ENCODE peak calls at places on chromosome 20, in seven cellular contexts. One of them, this sample, is unnamed.

GRCh38 chr20:32368930-32369329 is 10.8 kb downstream of the ASXL1 start:
- DNase-seq in heart left ventricle: no peak
- DNase-seq in heart right ventricle: no peak
- DNase-seq in colonic mucosa: no peak
- DNase-seq in SJSA1: peak; percentile 55
- DNase-seq in left ventricle myocardium inferior: no peak
- DNase-seq in CD4-positive, alpha-beta memory T cell: no peak
- DNase-seq in this sample: no peak

GRCh38 chr20:22918286-22918983 is 116.7 kb upstream of the SSTR4 start:
- DNase-seq in CD4-positive, alpha-beta memory T cell: no peak
- DNase-seq in colonic mucosa: no peak
- DNase-seq in heart left ventricle: no peak
- DNase-seq in heart right ventricle: no peak
- DNase-seq in SJSA1: no peak
- DNase-seq in left ventricle myocardium inferior: no peak
- DNase-seq in this sample: no peak

GRCh38 chr20:62824476-62825287 is 7.8 kb downstream of the COL9A3 start:
- DNase-seq in CD4-positive, alpha-beta memory T cell: peak; percentile 54
- DNase-seq in colonic mucosa: peak; percentile 76
- DNase-seq in heart right ventricle: no peak
- DNase-seq in SJSA1: no peak
- DNase-seq in left ventricle myocardium inferior: no peak
- DNase-seq in heart left ventricle: no peak
- DNase-seq in this sample: peak; percentile 73

GRCh38 chr20:59082981-59083380 is 40.4 kb upstream of the PRELID3B start:
- DNase-seq in SJSA1: no peak
- DNase-seq in heart left ventricle: no peak
- DNase-seq in heart right ventricle: no peak
- DNase-seq in colonic mucosa: no peak
- DNase-seq in left ventricle myocardium inferior: no peak
- DNase-seq in CD4-positive, alpha-beta memory T cell: no peak
- DNase-seq in this sample: no peak

GRCh38 chr20:59737816-59738215 is 133.5 kb downstream of the PHACTR3 start:
- DNase-seq in left ventricle myocardium inferior: no peak
- DNase-seq in heart left ventricle: no peak
- DNase-seq in SJSA1: no peak
- DNase-seq in heart right ventricle: no peak
- DNase-seq in colonic mucosa: no peak
- DNase-seq in CD4-positive, alpha-beta memory T cell: no peak
- DNase-seq in this sample: no peak

GRCh38 chr20:57013741-57014140 is 252.7 kb downstream of the BMP7 start:
- DNase-seq in left ventricle myocardium inferior: no peak
- DNase-seq in CD4-positive, alpha-beta memory T cell: no peak
- DNase-seq in heart right ventricle: no peak
- DNase-seq in SJSA1: no peak
- DNase-seq in colonic mucosa: no peak
- DNase-seq in heart left ventricle: no peak
- DNase-seq in this sample: peak; percentile 22

GRCh38 chr20:12453711-12454110 is 536.0 kb downstream of the BTBD3 start:
- DNase-seq in heart right ventricle: no peak
- DNase-seq in SJSA1: no peak
- DNase-seq in heart left ventricle: no peak
- DNase-seq in left ventricle myocardium inferior: no peak
- DNase-seq in colonic mucosa: no peak
- DNase-seq in CD4-positive, alpha-beta memory T cell: no peak
- DNase-seq in this sample: no peak

GRCh38 chr20:13220194-13220856 is 749 bp upstream of the ISM1 start:
- DNase-seq in colonic mucosa: no peak
- DNase-seq in CD4-positive, alpha-beta memory T cell: peak; percentile 28
- DNase-seq in left ventricle myocardium inferior: peak; percentile 45
- DNase-seq in heart left ventricle: peak; percentile 70
- DNase-seq in heart right ventricle: peak; percentile 53
- DNase-seq in SJSA1: no peak
- DNase-seq in this sample: peak; percentile 28

GRCh38 chr20:34512955-34513419 is 3.2 kb upstream of the DYNLRB1 start:
- DNase-seq in heart left ventricle: no peak
- DNase-seq in SJSA1: no peak
- DNase-seq in heart right ventricle: no peak
- DNase-seq in left ventricle myocardium inferior: no peak
- DNase-seq in colonic mucosa: no peak
- DNase-seq in CD4-positive, alpha-beta memory T cell: peak; percentile 23
- DNase-seq in this sample: no peak

GRCh38 chr20:44407402-44408184 is 52.1 kb downstream of the HNF4A start:
- DNase-seq in CD4-positive, alpha-beta memory T cell: no peak
- DNase-seq in heart left ventricle: peak; percentile 32
- DNase-seq in heart right ventricle: no peak
- DNase-seq in colonic mucosa: peak; percentile 94
- DNase-seq in left ventricle myocardium inferior: no peak
- DNase-seq in SJSA1: peak; percentile 22
- DNase-seq in this sample: no peak

GRCh38 chr20:55253765-55254164 is 751.6 kb downstream of the CBLN4 start:
- DNase-seq in heart left ventricle: no peak
- DNase-seq in SJSA1: no peak
- DNase-seq in CD4-positive, alpha-beta memory T cell: no peak
- DNase-seq in colonic mucosa: no peak
- DNase-seq in heart right ventricle: peak; percentile 13
- DNase-seq in left ventricle myocardium inferior: no peak
- DNase-seq in this sample: no peak

GRCh38 chr20:35344354-35344837 is 52.2 kb upstream of the FAM83C start:
- DNase-seq in SJSA1: no peak
- DNase-seq in heart right ventricle: peak; percentile 16
- DNase-seq in heart left ventricle: peak; percentile 71
- DNase-seq in CD4-positive, alpha-beta memory T cell: no peak
- DNase-seq in colonic mucosa: peak; percentile 69
- DNase-seq in left ventricle myocardium inferior: peak; percentile 60
- DNase-seq in this sample: no peak

GRCh38 chr20:6994452-6994851 is 227.0 kb downstream of the BMP2 start:
- DNase-seq in left ventricle myocardium inferior: no peak
- DNase-seq in CD4-positive, alpha-beta memory T cell: no peak
- DNase-seq in colonic mucosa: no peak
- DNase-seq in heart right ventricle: no peak
- DNase-seq in SJSA1: no peak
- DNase-seq in heart left ventricle: no peak
- DNase-seq in this sample: no peak

GRCh38 chr20:61852268-61853072 is 213.2 kb downstream of the TAF4 start:
- DNase-seq in heart left ventricle: no peak
- DNase-seq in CD4-positive, alpha-beta memory T cell: no peak
- DNase-seq in colonic mucosa: no peak
- DNase-seq in left ventricle myocardium inferior: no peak
- DNase-seq in heart right ventricle: no peak
- DNase-seq in SJSA1: no peak
- DNase-seq in this sample: no peak

GRCh38 chr20:17161661-17162410 is 65.0 kb upstream of the PCSK2 start:
- DNase-seq in heart left ventricle: no peak
- DNase-seq in left ventricle myocardium inferior: no peak
- DNase-seq in CD4-positive, alpha-beta memory T cell: no peak
- DNase-seq in colonic mucosa: no peak
- DNase-seq in heart right ventricle: no peak
- DNase-seq in SJSA1: no peak
- DNase-seq in this sample: peak; percentile 85

GRCh38 chr20:31363295-31363694 is 5.1 kb upstream of the DEFB118 start:
- DNase-seq in heart right ventricle: no peak
- DNase-seq in SJSA1: no peak
- DNase-seq in heart left ventricle: no peak
- DNase-seq in left ventricle myocardium inferior: no peak
- DNase-seq in CD4-positive, alpha-beta memory T cell: no peak
- DNase-seq in colonic mucosa: no peak
- DNase-seq in this sample: no peak
- H3K9me3 ChIP-seq in heart right ventricle: peaks cover 6% of the 10 kb centered on the region
- H3K9me3 ChIP-seq in SJSA1: no peaks in the 10 kb centered on the region
- H3K9me3 ChIP-seq in heart left ventricle: no peaks in the 10 kb centered on the region
- H3K9me3 ChIP-seq in left ventricle myocardium inferior: peaks cover 14% of the 10 kb centered on the region
- H3K9me3 ChIP-seq in CD4-positive, alpha-beta memory T cell: no peaks in the 10 kb centered on the region
- H3K9me3 ChIP-seq in colonic mucosa: no peaks in the 10 kb centered on the region
- H3K9me3 ChIP-seq in this sample: no peaks in the 10 kb centered on the region

GRCh38 chr20:63829598-63829942 is 1.5 kb downstream of the ZBTB46 start:
- DNase-seq in heart right ventricle: no peak
- DNase-seq in heart left ventricle: no peak
- DNase-seq in CD4-positive, alpha-beta memory T cell: no peak
- DNase-seq in colonic mucosa: no peak
- DNase-seq in left ventricle myocardium inferior: no peak
- DNase-seq in SJSA1: no peak
- DNase-seq in this sample: no peak
- H3K27ac ChIP-seq in heart right ventricle: peak overlapping the region; percentile 79
- H3K27ac ChIP-seq in heart left ventricle: peak overlapping the region; percentile 89
- H3K27ac ChIP-seq in CD4-positive, alpha-beta memory T cell: no peak overlapping the region
- H3K27ac ChIP-seq in colonic mucosa: no peak overlapping the region
- H3K27ac ChIP-seq in left ventricle myocardium inferior: peak overlapping the region; percentile 92
- H3K27ac ChIP-seq in SJSA1: no peak overlapping the region
- H3K27ac ChIP-seq in this sample: no peak overlapping the region

GRCh38 chr20:18847226-18847625 is 33.6 kb downstream of the SCP2D1 start:
- DNase-seq in SJSA1: no peak
- DNase-seq in left ventricle myocardium inferior: no peak
- DNase-seq in colonic mucosa: no peak
- DNase-seq in heart right ventricle: no peak
- DNase-seq in CD4-positive, alpha-beta memory T cell: no peak
- DNase-seq in heart left ventricle: no peak
- DNase-seq in this sample: no peak
- H3K9me3 ChIP-seq in SJSA1: no peaks in the 10 kb centered on the region
- H3K9me3 ChIP-seq in left ventricle myocardium inferior: no peaks in the 10 kb centered on the region
- H3K9me3 ChIP-seq in colonic mucosa: no peaks in the 10 kb centered on the region
- H3K9me3 ChIP-seq in heart right ventricle: no peaks in the 10 kb centered on the region
- H3K9me3 ChIP-seq in CD4-positive, alpha-beta memory T cell: no peaks in the 10 kb centered on the region
- H3K9me3 ChIP-seq in heart left ventricle: no peaks in the 10 kb centered on the region
- H3K9me3 ChIP-seq in this sample: no peaks in the 10 kb centered on the region

DNA sequence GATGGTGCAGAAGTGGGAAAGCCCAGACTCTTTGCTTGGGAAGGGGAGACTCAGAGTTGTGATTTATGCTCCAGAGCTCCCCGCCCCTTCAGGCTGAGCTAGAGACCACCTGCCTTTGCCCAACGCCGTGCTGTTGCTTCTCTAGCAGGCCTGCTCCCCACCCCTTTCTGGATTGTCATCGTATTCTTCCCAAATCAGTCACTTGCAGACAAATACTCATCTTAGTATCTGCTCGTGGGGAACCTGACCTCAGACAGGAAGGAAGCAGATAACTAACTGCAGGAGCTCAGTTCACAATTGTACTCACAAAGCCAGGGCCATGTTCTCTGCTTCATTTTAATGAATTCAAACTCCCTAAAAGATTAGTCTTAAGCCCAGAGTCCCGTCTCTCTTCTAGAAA is 57.0 kb upstream of the GGTLC1 start:
- DNase-seq in left ventricle myocardium inferior: no peak
- DNase-seq in heart left ventricle: no peak
- DNase-seq in heart right ventricle: no peak
- DNase-seq in SJSA1: no peak
- DNase-seq in colonic mucosa: no peak
- DNase-seq in CD4-positive, alpha-beta memory T cell: peak; percentile 18
- DNase-seq in this sample: peak; percentile 4
- H3K27ac ChIP-seq in left ventricle myocardium inferior: no peak overlapping the region
- H3K27ac ChIP-seq in heart left ventricle: no peak overlapping the region
- H3K27ac ChIP-seq in heart right ventricle: no peak overlapping the region
- H3K27ac ChIP-seq in SJSA1: no peak overlapping the region
- H3K27ac ChIP-seq in colonic mucosa: no peak overlapping the region
- H3K27ac ChIP-seq in CD4-positive, alpha-beta memory T cell: no peak overlapping the region
- H3K27ac ChIP-seq in this sample: no peak overlapping the region

DNA sequence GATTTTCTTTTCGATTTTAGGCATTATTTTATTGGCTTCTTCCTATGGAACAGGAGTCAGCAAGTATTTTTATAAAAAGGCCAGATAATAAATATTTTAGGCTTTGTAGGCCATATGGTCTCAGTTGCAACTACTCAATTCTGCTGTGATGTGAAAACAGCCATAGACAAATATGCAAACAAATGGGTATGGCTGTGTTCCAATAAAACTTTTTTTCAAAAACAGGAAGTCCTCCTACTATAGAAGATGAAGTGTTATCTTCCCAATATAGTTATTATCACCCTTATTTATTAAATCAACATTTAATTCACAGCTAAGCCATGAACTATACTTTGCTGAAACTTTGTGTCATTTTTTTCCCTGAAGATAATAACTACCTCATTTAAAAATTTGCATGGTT is 57.2 kb downstream of the CHD6 start:
- DNase-seq in CD4-positive, alpha-beta memory T cell: no peak
- DNase-seq in left ventricle myocardium inferior: no peak
- DNase-seq in SJSA1: no peak
- DNase-seq in colonic mucosa: no peak
- DNase-seq in heart left ventricle: no peak
- DNase-seq in heart right ventricle: no peak
- DNase-seq in this sample: no peak
- H3K9me3 ChIP-seq in CD4-positive, alpha-beta memory T cell: no peaks in the 10 kb centered on the region
- H3K9me3 ChIP-seq in left ventricle myocardium inferior: no peaks in the 10 kb centered on the region
- H3K9me3 ChIP-seq in SJSA1: no peaks in the 10 kb centered on the region
- H3K9me3 ChIP-seq in colonic mucosa: no peaks in the 10 kb centered on the region
- H3K9me3 ChIP-seq in heart left ventricle: no peaks in the 10 kb centered on the region
- H3K9me3 ChIP-seq in heart right ventricle: no peaks in the 10 kb centered on the region
- H3K9me3 ChIP-seq in this sample: no peaks in the 10 kb centered on the region

GRCh38 chr20:1536893-1537730 is 20.4 kb downstream of the SIRPD start:
- DNase-seq in colonic mucosa: no peak
- DNase-seq in heart right ventricle: no peak
- DNase-seq in heart left ventricle: peak; percentile 61
- DNase-seq in SJSA1: no peak
- DNase-seq in CD4-positive, alpha-beta memory T cell: no peak
- DNase-seq in left ventricle myocardium inferior: peak; percentile 16
- DNase-seq in this sample: no peak

GRCh38 chr20:1538655-1539054 is 18.9 kb downstream of the SIRPD start:
- DNase-seq in heart left ventricle: no peak
- DNase-seq in CD4-positive, alpha-beta memory T cell: no peak
- DNase-seq in colonic mucosa: no peak
- DNase-seq in heart right ventricle: no peak
- DNase-seq in left ventricle myocardium inferior: no peak
- DNase-seq in SJSA1: no peak
- DNase-seq in this sample: no peak

GRCh38 chr20:1535420-1536175 is 21.9 kb downstream of the SIRPD start:
- DNase-seq in SJSA1: no peak
- DNase-seq in left ventricle myocardium inferior: peak; percentile 14
- DNase-seq in colonic mucosa: no peak
- DNase-seq in heart left ventricle: no peak
- DNase-seq in CD4-positive, alpha-beta memory T cell: no peak
- DNase-seq in heart right ventricle: no peak
- DNase-seq in this sample: no peak

GRCh38 chr20:1537731-1538058 is 19.8 kb downstream of the SIRPD start:
- DNase-seq in left ventricle myocardium inferior: peak; percentile 39
- DNase-seq in colonic mucosa: peak; percentile 20
- DNase-seq in heart right ventricle: peak; percentile 37
- DNase-seq in heart left ventricle: peak; percentile 66
- DNase-seq in CD4-positive, alpha-beta memory T cell: no peak
- DNase-seq in SJSA1: no peak
- DNase-seq in this sample: no peak

DNA sequence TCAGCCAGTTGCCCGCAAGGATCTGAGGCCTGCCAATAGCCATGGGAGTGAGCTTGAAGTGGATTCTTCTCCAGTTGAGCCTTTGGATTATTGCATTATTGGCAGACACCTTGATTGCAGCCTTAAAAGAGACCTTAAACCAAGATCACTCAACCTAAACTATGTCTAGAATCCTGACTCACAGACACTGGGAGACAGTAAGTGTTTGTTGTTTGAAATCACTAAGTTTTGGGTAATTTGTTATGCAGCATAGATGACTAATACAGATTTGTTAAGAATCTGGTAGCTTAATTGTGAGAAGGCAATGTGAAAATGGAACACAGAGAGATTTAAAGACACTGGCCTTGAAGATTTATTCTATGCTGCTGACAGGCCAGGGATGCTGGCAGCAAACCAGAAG is 17.7 kb downstream of the SIRPD start:
- DNase-seq in heart left ventricle: no peak
- DNase-seq in heart right ventricle: no peak
- DNase-seq in colonic mucosa: no peak
- DNase-seq in SJSA1: no peak
- DNase-seq in left ventricle myocardium inferior: no peak
- DNase-seq in CD4-positive, alpha-beta memory T cell: no peak
- DNase-seq in this sample: no peak
- H3K27ac ChIP-seq in heart left ventricle: no peak overlapping the region
- H3K27ac ChIP-seq in heart right ventricle: no peak overlapping the region
- H3K27ac ChIP-seq in colonic mucosa: no peak overlapping the region
- H3K27ac ChIP-seq in SJSA1: no peak overlapping the region
- H3K27ac ChIP-seq in left ventricle myocardium inferior: no peak overlapping the region
- H3K27ac ChIP-seq in CD4-positive, alpha-beta memory T cell: no peak overlapping the region
- H3K27ac ChIP-seq in this sample: no peak overlapping the region

This sample was measured in A673.